ENCODE peak calls at places on chromosomes 7 and 10, in eight cellular contexts. I, J, S, L, C, Q, A and Y are unnamed samples.

GRCh38 chr10:72245949-72246525 is 27.7 kb upstream of the DDIT4 start:
- DNase-seq in I (peak), J (no peak), S (no peak), L (no peak), C (no peak), Q (no peak), A (no peak), Y (no peak)

GRCh38 chr10:102631525-102632393 is 12.5 kb upstream of the TRIM8 start:
- DNase-seq in I (no peak), J (no peak), S (no peak), L (no peak), C (peak), Q (no peak), A (no peak), Y (no peak)

GRCh38 chr7:150397376-150398107 is 18.4 kb downstream of the ZNF775 start:
- DNase-seq in I (no peak), J (no peak), S (no peak), L (no peak), C (no peak), Q (no peak), A (no peak), Y (no peak)

GRCh38 chr7:91973632-91974031 is 33.0 kb downstream of the AKAP9 start:
- DNase-seq in I (no peak), J (no peak), S (no peak), L (no peak), C (no peak), Q (no peak), A (no peak), Y (no peak)

GRCh38 chr10:109956454-109957091 is 33.3 kb upstream of the XPNPEP1 start:
- DNase-seq in I (peak), J (no peak), S (peak), L (peak), C (no peak), Q (peak), A (peak), Y (no peak)

GRCh38 chr7:5598261-5598761 is 174.7 kb upstream of the TNRC18 start:
- DNase-seq in I (peak), J (no peak), S (peak), L (no peak), C (no peak), Q (peak), A (no peak), Y (no peak)

GRCh38 chr10:34815174-34816066 is at the start of gene PARD3:
- DNase-seq in I (peak), J (peak), S (peak), L (peak), C (peak), Q (peak), A (peak), Y (no peak)

GRCh38 chr7:120554960-120555571 is 282.1 kb downstream of the KCND2 start:
- DNase-seq in I (peak), J (no peak), S (peak), L (peak), C (no peak), Q (peak), A (peak), Y (no peak)

GRCh38 chr7:149564340-149565095 is 66.9 kb upstream of the ZNF746 start:
- DNase-seq in I (peak), J (no peak), S (no peak), L (no peak), C (no peak), Q (no peak), A (no peak), Y (no peak)

GRCh38 chr10:129814681-129815646 is 149.1 kb downstream of the EBF3 start:
- DNase-seq in I (no peak), J (no peak), S (no peak), L (no peak), C (no peak), Q (no peak), A (no peak), Y (no peak)

GRCh38 chr10:124650263-124650662 is 93.9 kb downstream of the FAM53B start:
- DNase-seq in I (no peak), J (no peak), S (no peak), L (no peak), C (no peak), Q (no peak), A (no peak), Y (no peak)

GRCh38 chr10:124912487-124912886 is 29.4 kb upstream of the ZRANB1 start:
- DNase-seq in I (peak), J (no peak), S (no peak), L (no peak), C (no peak), Q (no peak), A (no peak), Y (no peak)

GRCh38 chr10:131829156-131829930 is 71.5 kb upstream of the PPP2R2D start:
- DNase-seq in I (no peak), J (no peak), S (no peak), L (no peak), C (no peak), Q (no peak), A (no peak), Y (no peak)

GRCh38 chr7:76358053-76358477 is 726 bp downstream of the YWHAG start:
- DNase-seq in I (peak), J (peak), S (peak), L (peak), C (peak), Q (peak), A (peak), Y (no peak)

GRCh38 chr10:97425964-97426775 is at the start of gene PGAM1:
- DNase-seq in I (peak), J (peak), S (peak), L (peak), C (peak), Q (peak), A (peak), Y (peak)

GRCh38 chr7:11742496-11742895 is 89.5 kb downstream of the THSD7A start:
- DNase-seq in I (no peak), J (no peak), S (no peak), L (no peak), C (no peak), Q (no peak), A (no peak), Y (no peak)

GRCh38 chr7:84939888-84940287 is 247.0 kb downstream of the SEMA3D start:
- DNase-seq in I (no peak), J (no peak), S (no peak), L (no peak), C (peak), Q (no peak), A (no peak), Y (no peak)

GRCh38 chr7:92914645-92915044 is 78.3 kb upstream of the CDK6 start:
- DNase-seq in I (no peak), J (no peak), S (no peak), L (no peak), C (no peak), Q (no peak), A (no peak), Y (no peak)

GRCh38 chr10:49083256-49083655 is 32.1 kb downstream of the VSTM4 start:
- DNase-seq in I (no peak), J (peak), S (no peak), L (no peak), C (no peak), Q (no peak), A (no peak), Y (no peak)

GRCh38 chr7:122132341-122132740 is 11.7 kb downstream of the AASS start:
- DNase-seq in I (peak), J (no peak), S (no peak), L (peak), C (no peak), Q (no peak), A (no peak), Y (no peak)

GRCh38 chr10:32367793-32368453 is 21.0 kb upstream of the EPC1 start:
- DNase-seq in I (peak), J (no peak), S (peak), L (peak), C (peak), Q (peak), A (peak), Y (peak)

GRCh38 chr7:155333346-155334234 is 35.9 kb downstream of the INSIG1 start:
- DNase-seq in I (no peak), J (no peak), S (no peak), L (no peak), C (no peak), Q (no peak), A (no peak), Y (no peak)

GRCh38 chr7:86966920-86967319 is 92.5 kb downstream of the ELAPOR2 start:
- DNase-seq in I (no peak), J (no peak), S (no peak), L (peak), C (no peak), Q (no peak), A (no peak), Y (no peak)

GRCh38 chr10:97676770-97677581 is 10.1 kb downstream of the AVPI1 start:
- DNase-seq in I (peak), J (no peak), S (peak), L (peak), C (no peak), Q (peak), A (peak), Y (no peak)

GRCh38 chr10:47241946-47242900 is 57.8 kb upstream of the GDF10 start:
- DNase-seq in I (no peak), J (no peak), S (no peak), L (no peak), C (no peak), Q (no peak), A (no peak), Y (no peak)

GRCh38 chr7:132112111-132112510 is 464.2 kb downstream of the PLXNA4 start:
- DNase-seq in I (no peak), J (no peak), S (no peak), L (no peak), C (no peak), Q (no peak), A (no peak), Y (no peak)

GRCh38 chr10:53697038-53697437 is 924.5 kb upstream of the MBL2 start:
- DNase-seq in I (no peak), J (no peak), S (no peak), L (peak), C (no peak), Q (no peak), A (no peak), Y (no peak)

GRCh38 chr10:124690971-124691370 is 53.2 kb downstream of the FAM53B start:
- DNase-seq in I (no peak), J (no peak), S (no peak), L (no peak), C (no peak), Q (no peak), A (no peak), Y (no peak)

GRCh38 chr7:137790828-137791227 is 55.9 kb downstream of the DGKI start:
- DNase-seq in I (peak), J (no peak), S (no peak), L (peak), C (no peak), Q (no peak), A (no peak), Y (no peak)

GRCh38 chr7:142894112-142894835 is 8.7 kb upstream of the TRPV6 start:
- DNase-seq in I (no peak), J (no peak), S (no peak), L (no peak), C (no peak), Q (no peak), A (no peak), Y (no peak)

GRCh38 chr7:47092331-47092730 is 489.6 kb downstream of the TNS3 start:
- DNase-seq in I (no peak), J (no peak), S (no peak), L (no peak), C (no peak), Q (no peak), A (no peak), Y (no peak)

GRCh38 chr7:94368371-94368791 is 26.3 kb upstream of the COL1A2 start:
- DNase-seq in I (peak), J (no peak), S (no peak), L (peak), C (no peak), Q (no peak), A (no peak), Y (peak)

GRCh38 chr7:88539518-88539917 is 220.0 kb upstream of the ZNF804B start:
- DNase-seq in I (no peak), J (no peak), S (no peak), L (no peak), C (no peak), Q (no peak), A (no peak), Y (no peak)

GRCh38 chr7:42315631-42316030 is 78.6 kb upstream of the GLI3 start:
- DNase-seq in I (no peak), J (no peak), S (no peak), L (peak), C (no peak), Q (no peak), A (no peak), Y (peak)

GRCh38 chr10:118835682-118836326 is 81.0 kb upstream of the CACUL1 start:
- DNase-seq in I (no peak), J (no peak), S (no peak), L (peak), C (no peak), Q (peak), A (no peak), Y (no peak)

GRCh38 chr10:132494831-132495230 is 42.8 kb upstream of the INPP5A start:
- DNase-seq in I (no peak), J (no peak), S (no peak), L (no peak), C (no peak), Q (no peak), A (no peak), Y (no peak)

GRCh38 chr7:120842131-120842621 is 15.8 kb downstream of the TSPAN12 start:
- DNase-seq in I (no peak), J (no peak), S (peak), L (peak), C (no peak), Q (no peak), A (no peak), Y (no peak)

GRCh38 chr10:59102394-59102793 is 74.0 kb upstream of the PHYHIPL start:
- DNase-seq in I (no peak), J (no peak), S (no peak), L (no peak), C (no peak), Q (no peak), A (no peak), Y (no peak)

GRCh38 chr7:94176694-94177200 is 172.6 kb upstream of the BET1 start:
- DNase-seq in I (no peak), J (no peak), S (no peak), L (no peak), C (no peak), Q (no peak), A (no peak), Y (no peak)

GRCh38 chr7:155451522-155452239 is 6.2 kb upstream of the EN2 start:
- DNase-seq in I (no peak), J (no peak), S (no peak), L (no peak), C (no peak), Q (no peak), A (no peak), Y (no peak)

DNA sequence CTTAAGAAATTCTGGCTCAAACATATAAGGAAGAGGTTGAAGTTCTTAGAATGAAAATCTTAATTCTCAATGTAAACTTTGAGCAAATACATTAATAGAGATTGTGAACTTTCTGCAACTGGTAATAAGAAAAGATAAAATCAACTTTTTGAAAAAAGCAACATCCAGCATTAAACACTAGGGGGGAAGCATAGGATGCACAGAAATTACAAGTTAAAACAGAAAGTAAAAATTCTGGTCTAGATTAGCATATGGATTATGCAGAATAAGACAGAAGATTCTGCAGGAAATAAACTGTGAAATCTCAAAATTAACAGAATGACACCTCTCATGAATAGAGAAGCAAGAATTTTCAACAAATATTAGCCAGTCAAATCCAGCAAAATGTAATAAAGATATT is 38.0 kb upstream of the CAV2 start:
- DNase-seq in I (no peak), J (no peak), S (no peak), L (no peak), C (no peak), Q (no peak), A (no peak), Y (no peak)
- TF ChIP-seq CTCF in I (peak), J (no peak), S (no peak), L (no peak), C (no peak), Q (no peak), A (no peak), Y (peak)

DNA sequence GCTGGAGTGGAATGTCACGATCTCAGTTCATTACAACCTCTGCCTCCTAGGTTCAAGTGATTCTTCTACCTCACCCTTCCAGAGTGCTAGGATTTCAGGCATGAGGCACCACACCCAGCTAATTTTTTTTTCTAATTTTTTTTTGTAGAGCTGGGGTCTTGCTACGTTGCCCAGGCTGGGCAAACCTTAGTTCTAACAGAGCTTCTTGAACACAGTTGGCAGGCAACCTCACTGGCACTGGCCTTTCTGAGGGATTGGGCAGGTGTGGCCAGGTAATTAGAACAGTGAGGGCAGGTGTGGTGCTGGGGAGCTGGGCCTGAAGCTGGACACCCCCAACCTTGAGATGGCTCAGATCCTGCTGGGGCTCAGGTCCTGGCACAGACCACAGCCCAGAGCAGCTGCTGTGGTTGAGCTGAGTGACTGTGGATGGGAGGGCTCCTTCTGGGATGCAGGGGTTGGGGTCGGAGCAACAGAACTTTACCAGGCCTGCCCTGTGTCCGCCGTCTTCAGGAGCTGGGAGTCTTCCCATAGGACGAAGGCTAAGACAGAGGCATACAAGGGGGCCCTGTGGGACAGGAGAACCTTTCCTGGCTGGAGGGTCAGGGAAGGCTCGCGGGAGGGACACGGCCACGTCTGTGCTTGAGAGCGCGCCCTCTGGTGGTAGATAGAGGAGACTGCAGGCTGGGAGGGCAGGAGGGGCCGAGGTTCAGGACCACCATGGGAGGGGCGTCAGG is 48.2 kb downstream of the COL26A1 start:
- DNase-seq in I (peak), J (no peak), S (no peak), L (no peak), C (no peak), Q (peak), A (peak), Y (no peak)
- TF ChIP-seq CTCF in I (peak), J (peak), S (peak), L (peak), C (peak), Q (peak), A (peak), Y (peak)

DNA sequence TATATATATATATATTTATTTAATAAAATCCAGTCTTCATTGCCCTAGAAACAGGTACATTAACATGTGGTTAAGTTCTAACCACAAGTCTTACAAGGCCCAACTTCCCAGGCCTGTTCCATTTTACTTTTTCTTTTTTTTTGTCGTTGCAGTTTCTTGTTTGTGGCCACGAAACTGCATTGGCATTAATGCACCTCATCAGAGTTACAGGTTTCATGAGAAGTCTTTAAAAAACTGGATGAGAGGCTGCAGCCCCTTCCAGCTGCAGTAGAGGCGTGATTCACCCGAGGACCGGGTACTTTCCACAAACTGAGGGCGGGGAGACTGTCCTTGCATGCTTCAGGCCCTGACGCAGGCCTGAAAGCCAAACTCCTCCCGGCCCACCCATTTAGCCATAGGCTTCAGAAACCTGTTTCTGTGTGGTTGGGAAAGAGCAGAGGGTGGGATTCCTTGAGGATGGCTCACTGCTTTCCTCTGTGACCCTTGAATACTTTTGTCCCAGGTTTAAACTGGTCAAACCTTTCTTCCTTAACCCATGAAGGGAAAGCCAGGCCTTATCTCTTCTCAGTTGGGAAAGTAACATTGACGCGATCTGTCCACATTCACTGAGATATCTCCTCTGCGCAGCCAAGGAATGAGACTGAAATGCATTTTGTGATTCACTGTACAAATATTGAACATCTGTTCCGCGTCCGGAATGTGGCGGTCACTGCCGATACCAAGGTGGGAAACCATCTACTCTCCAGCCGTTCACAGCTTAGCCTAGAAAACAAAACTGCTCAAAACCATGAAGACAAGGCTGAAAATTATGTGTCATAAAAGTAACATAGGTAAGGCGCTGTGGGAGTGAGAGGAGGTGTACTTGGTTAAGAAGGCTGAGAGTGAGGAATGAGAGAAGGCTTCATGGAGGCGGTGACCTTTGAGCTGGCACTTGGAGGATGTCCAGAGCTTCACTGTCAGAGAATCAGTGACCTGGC is 311.7 kb downstream of the GATA3 start:
- DNase-seq in I (peak), J (no peak), S (no peak), L (peak), C (no peak), Q (peak), A (peak), Y (no peak)
- TF ChIP-seq CTCF in I (no peak), J (no peak), S (no peak), L (no peak), C (no peak), Q (no peak), A (no peak), Y (no peak)

GRCh38 chr7:32357535-32358277 is 132.5 kb downstream of the LSM5 start:
- DNase-seq in I (no peak), J (no peak), S (peak), L (peak), C (no peak), Q (peak), A (no peak), Y (no peak)
- TF ChIP-seq CTCF in I (no peak), J (no peak), S (peak), L (peak), C (no peak), Q (peak), A (no peak), Y (no peak)

DNA sequence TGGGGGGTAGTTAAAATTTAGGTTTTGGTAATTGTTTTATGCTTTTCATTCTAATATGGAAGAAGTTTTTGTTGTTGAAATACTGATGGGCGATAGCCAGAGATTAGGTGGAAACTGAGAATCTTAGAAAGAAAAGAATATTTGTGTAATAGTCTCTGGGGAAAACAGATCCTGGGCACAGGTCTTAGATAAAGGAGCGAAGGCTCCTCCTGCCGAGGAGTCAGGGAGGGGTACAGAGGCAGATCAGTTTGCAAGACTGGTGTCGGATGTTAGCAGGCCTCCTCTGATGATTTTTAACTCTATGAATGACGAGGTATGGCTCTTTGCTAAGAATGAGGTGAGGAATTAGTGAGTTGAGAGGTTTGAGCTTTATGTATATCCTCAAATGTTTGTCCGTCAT is 339.7 kb downstream of the HGF start:
- DNase-seq in I (peak), J (no peak), S (peak), L (peak), C (no peak), Q (no peak), A (no peak), Y (no peak)
- TF ChIP-seq CTCF in I (no peak), J (no peak), S (no peak), L (peak), C (no peak), Q (no peak), A (no peak), Y (no peak)